ENCODE peak calls at places on chromosomes 4 and X, in four cellular contexts. I, F, C and N are unnamed samples.

GRCh38 chrX:149513713-149514427 is 8.8 kb upstream of the IDS start:
- DNase-seq in I (no peak), F (no peak), C (no peak), N (no peak)

GRCh38 chr4:119025916-119026661 is 109.5 kb upstream of the MYOZ2 start:
- DNase-seq in I (no peak), F (no peak), C (no peak), N (no peak)

GRCh38 chrX:69618803-69619202 is 2.9 kb downstream of the EDA start:
- DNase-seq in I (no peak), F (no peak), C (peak), N (peak)

GRCh38 chrX:12866451-12867377 is at the start of gene TLR7:
- DNase-seq in I (no peak), F (no peak), C (no peak), N (no peak)

GRCh38 chrX:43822015-43822414 is 60.2 kb downstream of the MAOB start:
- DNase-seq in I (no peak), F (no peak), C (no peak), N (no peak)

GRCh38 chr4:156799121-156799589 is 172.4 kb downstream of the PDGFC start:
- DNase-seq in I (no peak), F (no peak), C (no peak), N (no peak)

GRCh38 chr4:27986476-27986875 is 1125.8 kb downstream of the STIM2 start:
- DNase-seq in I (no peak), F (no peak), C (no peak), N (no peak)

GRCh38 chr4:38400946-38401345 is 263.1 kb upstream of the KLF3 start:
- DNase-seq in I (no peak), F (no peak), C (no peak), N (no peak)

GRCh38 chrX:70592091-70592490 is 147.5 kb downstream of the DLG3 start:
- DNase-seq in I (no peak), F (no peak), C (no peak), N (no peak)

GRCh38 chrX:154516655-154517100 is 646 bp upstream of the FAM3A start:
- DNase-seq in I (no peak), F (no peak), C (no peak), N (no peak)

GRCh38 chr4:4755306-4755705 is 104.2 kb upstream of the MSX1 start:
- DNase-seq in I (no peak), F (no peak), C (no peak), N (no peak)

GRCh38 chr4:17719106-17719505 is 62.3 kb downstream of the FAM184B start:
- DNase-seq in I (no peak), F (no peak), C (no peak), N (no peak)

GRCh38 chrX:152895724-152896420 is 2.0 kb upstream of the ZNF185 start:
- DNase-seq in I (no peak), F (no peak), C (no peak), N (no peak)

GRCh38 chr4:130023088-130023487 is 927.1 kb downstream of the C4orf33 start:
- DNase-seq in I (no peak), F (no peak), C (no peak), N (no peak)

GRCh38 chr4:3054169-3054759 is 20.1 kb downstream of the HTT-AS start:
- DNase-seq in I (no peak), F (no peak), C (no peak), N (no peak)
- TF ChIP-seq TARDBP in I (no peak), F (no peak), C (no peak), N (no peak)

GRCh38 chr4:8125526-8126056 is 33.0 kb downstream of the ABLIM2 start:
- DNase-seq in I (no peak), F (no peak), C (no peak), N (no peak)
- TF ChIP-seq FOXK2 in I (no peak), F (no peak), C (no peak), N (no peak)

GRCh38 chr4:139154538-139154937 is 22.5 kb downstream of the ELF2 start:
- DNase-seq in I (no peak), F (peak), C (peak), N (no peak)
- TF ChIP-seq TARDBP in I (no peak), F (no peak), C (no peak), N (no peak)

GRCh38 chr4:3257691-3258482 is 8.9 kb downstream of the MSANTD1 start:
- DNase-seq in I (peak), F (no peak), C (no peak), N (no peak)
- TF ChIP-seq FOXK2 in I (no peak), F (no peak), C (no peak), N (no peak)

GRCh38 chrX:19904778-19905367 is 17.5 kb upstream of the SH3KBP1 start:
- DNase-seq in I (no peak), F (peak), C (peak), N (peak)
- TF ChIP-seq TARDBP in I (no peak), F (no peak), C (no peak), N (no peak)

DNA sequence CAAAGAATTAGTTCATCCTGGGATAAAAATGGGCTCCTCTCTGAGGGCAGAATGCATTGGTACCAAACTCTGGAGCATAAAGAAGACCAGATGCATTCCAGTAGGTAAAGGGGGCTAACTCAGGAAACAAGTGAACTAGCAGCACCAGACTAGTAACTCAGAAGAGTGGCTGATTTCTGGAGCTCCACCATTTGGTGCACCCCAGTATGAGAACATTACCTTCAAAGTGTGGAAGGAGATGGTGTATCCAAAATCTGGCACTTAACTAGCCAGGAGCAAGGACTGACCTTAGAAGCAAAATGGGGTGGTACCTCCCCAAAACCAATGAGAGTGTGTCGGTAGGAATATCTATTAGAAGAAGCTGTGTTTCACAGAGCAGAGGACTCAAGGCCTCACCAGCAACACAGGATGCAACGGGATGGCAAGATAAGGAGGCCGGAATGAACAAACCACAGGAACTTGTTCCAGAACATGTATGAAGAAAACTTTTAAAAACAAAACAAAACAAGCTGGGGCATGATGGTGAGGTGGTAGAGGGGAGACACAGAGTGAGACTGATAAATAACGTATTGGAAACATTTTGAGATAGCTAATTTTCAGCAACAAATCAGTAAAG is 142.3 kb downstream of the INPP4B start:
- DNase-seq in I (no peak), F (no peak), C (no peak), N (no peak)
- TF ChIP-seq FOXK2 in I (no peak), F (no peak), C (no peak), N (no peak)

DNA sequence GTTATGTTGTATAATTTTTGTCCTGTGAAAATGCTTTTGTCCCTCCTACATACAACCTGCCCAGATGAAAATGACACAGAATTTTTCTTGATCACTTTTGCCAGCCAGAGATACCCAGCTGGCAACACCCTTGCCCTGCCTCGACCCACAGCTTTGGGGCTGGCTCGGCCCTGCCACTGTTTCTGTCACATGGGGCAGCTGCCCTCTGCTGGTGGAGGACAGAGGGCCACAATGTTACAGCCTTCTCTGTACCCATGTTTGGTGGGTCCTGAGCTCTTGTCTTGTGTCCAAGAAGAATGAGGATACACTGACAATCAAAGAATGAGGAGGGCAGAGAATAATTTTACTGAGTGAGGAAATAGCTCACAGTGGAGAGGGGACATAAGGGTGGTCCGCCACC is 31.1 kb downstream of the BMP15 start:
- DNase-seq in I (no peak), F (no peak), C (no peak), N (no peak)
- TF ChIP-seq TARDBP in I (no peak), F (no peak), C (no peak), N (no peak)

DNA sequence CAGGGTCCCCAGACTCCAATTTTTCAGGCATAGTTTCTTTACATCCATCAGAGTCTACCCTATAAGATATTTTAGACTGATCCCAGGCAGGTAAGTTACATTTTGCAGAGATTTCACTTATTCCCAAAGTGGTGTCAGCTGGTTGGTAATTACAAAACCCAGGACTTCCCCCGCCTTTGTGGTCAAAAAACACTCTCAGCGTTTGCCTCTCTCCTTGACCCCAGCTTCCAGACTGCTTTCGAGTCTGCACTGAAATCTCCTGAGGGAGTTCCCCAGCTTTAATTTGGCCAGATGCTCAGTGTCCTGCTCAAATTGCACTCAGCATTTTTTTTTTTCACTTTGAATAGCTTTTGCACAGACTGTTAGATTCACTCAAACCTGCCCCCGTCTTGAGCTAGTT is 11.2 kb upstream of the AMOT start:
- DNase-seq in I (peak), F (no peak), C (no peak), N (no peak)
- TF ChIP-seq FOXK2 in I (no peak), F (no peak), C (no peak), N (no peak)

GRCh38 chrX:2566044-2566443 is 65.3 kb upstream of the DHRSX start:
- DNase-seq in I (no peak), F (no peak), C (no peak), N (no peak)

GRCh38 chrX:2559124-2559523 is 58.3 kb upstream of the DHRSX start:
- DNase-seq in I (no peak), F (no peak), C (no peak), N (no peak)

GRCh38 chrX:2561461-2561860 is 60.7 kb upstream of the DHRSX start:
- DNase-seq in I (no peak), F (no peak), C (no peak), N (no peak)
- TF ChIP-seq TARDBP in I (no peak), F (no peak), C (no peak), N (no peak)